ENCODE peak calls at places on chromosomes 1 and 21, in four cellular contexts. One of them, this sample, is unnamed.

GRCh38 chr1:160058087-160058486 is 11.9 kb downstream of the KCNJ10 start:
- DNase-seq in omental fat pad: no peak
- DNase-seq in neural crest cell: no peak
- DNase-seq in IMR-90: no peak
- DNase-seq in this sample: no peak

GRCh38 chr21:39911286-39911685 is 44.0 kb downstream of the PCP4 start:
- DNase-seq in omental fat pad: no peak
- DNase-seq in neural crest cell: no peak
- DNase-seq in IMR-90: no peak
- DNase-seq in this sample: no peak

GRCh38 chr1:44288883-44289282 is 66.2 kb downstream of the ERI3 start:
- DNase-seq in omental fat pad: no peak
- DNase-seq in neural crest cell: no peak
- DNase-seq in IMR-90: no peak
- DNase-seq in this sample: no peak

GRCh38 chr1:21175670-21176581 is 771 bp downstream of the EIF4G3 start:
- DNase-seq in omental fat pad: no peak
- DNase-seq in neural crest cell: peak
- DNase-seq in IMR-90: no peak
- DNase-seq in this sample: peak

GRCh38 chr1:226704169-226704921 is 34.7 kb downstream of the ITPKB start:
- DNase-seq in omental fat pad: no peak
- DNase-seq in neural crest cell: no peak
- DNase-seq in IMR-90: no peak
- DNase-seq in this sample: no peak

GRCh38 chr1:77900687-77901293 is 12.4 kb downstream of the NEXN start:
- DNase-seq in omental fat pad: no peak
- DNase-seq in neural crest cell: no peak
- DNase-seq in IMR-90: peak
- DNase-seq in this sample: no peak

GRCh38 chr1:154326546-154327465 is 1.5 kb downstream of the ATP8B2 start:
- DNase-seq in omental fat pad: peak
- DNase-seq in neural crest cell: no peak
- DNase-seq in IMR-90: peak
- DNase-seq in this sample: no peak

GRCh38 chr1:116412898-116413297 is 39.9 kb downstream of the ATP1A1 start:
- DNase-seq in omental fat pad: no peak
- DNase-seq in neural crest cell: no peak
- DNase-seq in IMR-90: no peak
- DNase-seq in this sample: no peak

GRCh38 chr1:93585059-93585966 is 96.3 kb downstream of the BCAR3 start:
- DNase-seq in omental fat pad: no peak
- DNase-seq in neural crest cell: no peak
- DNase-seq in IMR-90: no peak
- DNase-seq in this sample: peak

GRCh38 chr1:206933333-206933945 is 11.7 kb upstream of the FCMR start:
- DNase-seq in omental fat pad: no peak
- DNase-seq in neural crest cell: no peak
- DNase-seq in IMR-90: no peak
- DNase-seq in this sample: no peak
- TF ChIP-seq CTCF in omental fat pad: peak
- TF ChIP-seq CTCF in neural crest cell: peak
- TF ChIP-seq CTCF in IMR-90: peak
- TF ChIP-seq CTCF in this sample: peak

GRCh38 chr21:16942703-16943102 is 570.1 kb upstream of the CXADR start:
- DNase-seq in omental fat pad: no peak
- DNase-seq in neural crest cell: no peak
- DNase-seq in IMR-90: peak
- DNase-seq in this sample: no peak
- TF ChIP-seq CTCF in omental fat pad: no peak
- TF ChIP-seq CTCF in neural crest cell: peak
- TF ChIP-seq CTCF in IMR-90: peak
- TF ChIP-seq CTCF in this sample: peak

GRCh38 chr1:168092566-168093355 is 44.0 kb downstream of the GPR161 start:
- DNase-seq in omental fat pad: no peak
- DNase-seq in neural crest cell: no peak
- DNase-seq in IMR-90: no peak
- DNase-seq in this sample: no peak
- TF ChIP-seq CTCF in omental fat pad: no peak
- TF ChIP-seq CTCF in neural crest cell: no peak
- TF ChIP-seq CTCF in IMR-90: peak
- TF ChIP-seq CTCF in this sample: peak

GRCh38 chr1:41483960-41484844 is at the start of gene EDN2:
- DNase-seq in omental fat pad: no peak
- DNase-seq in neural crest cell: no peak
- DNase-seq in IMR-90: no peak
- DNase-seq in this sample: no peak
- TF ChIP-seq CTCF in omental fat pad: no peak
- TF ChIP-seq CTCF in neural crest cell: peak
- TF ChIP-seq CTCF in IMR-90: peak
- TF ChIP-seq CTCF in this sample: peak